ENCODE peak calls at places on chromosomes 2 and 18, in eight cellular contexts. A, K, T, M, J, G, H and B are unnamed samples.

GRCh38 chr2:119746836-119747235 is 12.9 kb upstream of the PTPN4 start:
- DNase-seq in T (no peak), J (no peak), A (no peak), K (no peak), G (no peak), M (no peak), H (no peak), B (no peak)

GRCh38 chr2:176138526-176139169 is 9.1 kb downstream of the HOXD8 start:
- DNase-seq in T (no peak), K (no peak), H (no peak), M (no peak), A (no peak), G (peak), J (no peak), B (no peak)

GRCh38 chr2:138359532-138359931 is 142.0 kb upstream of the SPOPL start:
- DNase-seq in J (no peak), M (no peak), K (no peak), A (no peak), H (no peak), G (no peak), T (no peak), B (no peak)

GRCh38 chr18:44742126-44742525 is 61.4 kb downstream of the SETBP1 start:
- DNase-seq in K (no peak), G (no peak), T (no peak), A (no peak), H (no peak), J (no peak), M (no peak), B (no peak)

GRCh38 chr2:226184940-226185575 is 614.6 kb downstream of the IRS1 start:
- DNase-seq in M (no peak), A (no peak), T (no peak), H (peak), J (no peak), K (peak), G (no peak), B (no peak)

GRCh38 chr2:120736202-120736954 is 710 bp downstream of the GLI2 start:
- DNase-seq in H (no peak), T (no peak), K (no peak), A (peak), M (no peak), G (peak), J (no peak), B (no peak)

GRCh38 chr2:167756427-167756826 is 491.0 kb downstream of the STK39 start:
- DNase-seq in H (no peak), J (no peak), T (no peak), K (no peak), G (no peak), A (no peak), M (no peak), B (no peak)

GRCh38 chr2:197969391-197969893 is 165.0 kb downstream of the PLCL1 start:
- DNase-seq in A (no peak), G (no peak), M (no peak), K (no peak), T (no peak), J (no peak), H (no peak), B (no peak)

GRCh38 chr18:61606759-61607158 is 273.5 kb downstream of the CDH20 start:
- DNase-seq in K (peak), J (no peak), M (no peak), A (no peak), T (no peak), G (peak), H (peak), B (no peak)

GRCh38 chr18:37657413-37657965 is 91.9 kb upstream of the CELF4 start:
- DNase-seq in K (no peak), M (no peak), G (no peak), A (no peak), H (no peak), J (no peak), T (no peak), B (no peak)

GRCh38 chr18:78085241-78086185 is 835.9 kb downstream of the GALR1 start:
- DNase-seq in K (no peak), J (no peak), G (no peak), H (no peak), A (no peak), M (no peak), T (no peak), B (no peak)

GRCh38 chr2:177380181-177380580 is 12.4 kb upstream of the AGPS start:
- DNase-seq in G (no peak), H (no peak), T (no peak), J (no peak), M (no peak), A (no peak), K (no peak), B (no peak)

GRCh38 chr2:46979611-46980010 is 64.0 kb upstream of the MCFD2 start:
- DNase-seq in A (peak), J (peak), M (no peak), H (no peak), T (peak), K (no peak), G (no peak), B (no peak)

GRCh38 chr18:59823611-59824195 is 76.1 kb upstream of the PMAIP1 start:
- DNase-seq in H (peak), T (peak), K (peak), M (no peak), G (peak), J (no peak), A (no peak), B (no peak)

GRCh38 chr2:101396352-101396717 is 9.0 kb upstream of the CREG2 start:
- DNase-seq in G (no peak), M (no peak), J (no peak), T (no peak), A (no peak), K (peak), H (peak), B (no peak)

GRCh38 chr18:73742959-73743358 is 404.7 kb downstream of the FBXO15 start:
- DNase-seq in T (no peak), H (no peak), M (no peak), G (no peak), K (no peak), J (no peak), A (no peak), B (no peak)

GRCh38 chr2:138121769-138122661 is 157.7 kb downstream of the HNMT start:
- DNase-seq in T (no peak), H (no peak), A (no peak), K (no peak), M (no peak), G (no peak), J (no peak), B (no peak)

GRCh38 chr2:10647451-10647850 is 42.3 kb downstream of the NOL10 start:
- DNase-seq in K (no peak), H (no peak), G (no peak), J (no peak), M (no peak), A (no peak), T (no peak), B (no peak)

GRCh38 chr2:228649447-228649846 is 468.0 kb upstream of the SPHKAP start:
- DNase-seq in H (no peak), G (no peak), M (no peak), K (no peak), A (no peak), T (no peak), J (no peak), B (no peak)

GRCh38 chr2:156430236-156430977 is 5.8 kb upstream of the GPD2 start:
- DNase-seq in G (no peak), M (no peak), A (no peak), K (no peak), J (no peak), T (no peak), H (no peak), B (no peak)

GRCh38 chr2:65300772-65301711 is 73.4 kb downstream of the ACTR2 start:
- DNase-seq in J (peak), M (peak), A (peak), T (peak), G (peak), H (peak), K (no peak), B (no peak)